ENCODE peak calls at places on chromosome 10, in eight cellular contexts. One of them, this sample, is unnamed.

GRCh38 chr10:33772370-33773331 is 438.2 kb upstream of the NRP1 start:
- DNase-seq in uterus: peak; percentile 21
- DNase-seq in esophagus squamous epithelium: no peak
- DNase-seq in endothelial cell of umbilical vein: peak; percentile 55
- DNase-seq in lower leg skin: no peak
- DNase-seq in thyroid gland: peak; percentile 5
- DNase-seq in A549: no peak
- DNase-seq in GM12892: no peak
- DNase-seq in this sample: no peak

GRCh38 chr10:26269754-26270153 is 53.2 kb downstream of the GAD2 start:
- DNase-seq in GM12892: no peak
- DNase-seq in uterus: no peak
- DNase-seq in endothelial cell of umbilical vein: no peak
- DNase-seq in A549: peak; percentile 43
- DNase-seq in esophagus squamous epithelium: no peak
- DNase-seq in thyroid gland: no peak
- DNase-seq in lower leg skin: no peak
- DNase-seq in this sample: no peak

GRCh38 chr10:4549254-4549653 is 276.8 kb upstream of the AKR1E2 start:
- DNase-seq in GM12892: no peak
- DNase-seq in thyroid gland: no peak
- DNase-seq in uterus: no peak
- DNase-seq in endothelial cell of umbilical vein: no peak
- DNase-seq in esophagus squamous epithelium: no peak
- DNase-seq in lower leg skin: no peak
- DNase-seq in A549: no peak
- DNase-seq in this sample: no peak

GRCh38 chr10:110885932-110886674 is 14.4 kb downstream of the PDCD4 start:
- DNase-seq in A549: no peak
- DNase-seq in thyroid gland: no peak
- DNase-seq in lower leg skin: no peak
- DNase-seq in uterus: no peak
- DNase-seq in endothelial cell of umbilical vein: no peak
- DNase-seq in GM12892: no peak
- DNase-seq in esophagus squamous epithelium: no peak
- DNase-seq in this sample: no peak

GRCh38 chr10:93074137-93074596 is 474 bp downstream of the CYP26A1 start:
- DNase-seq in endothelial cell of umbilical vein: no peak
- DNase-seq in A549: peak; percentile 61
- DNase-seq in uterus: no peak
- DNase-seq in esophagus squamous epithelium: no peak
- DNase-seq in thyroid gland: no peak
- DNase-seq in GM12892: peak; percentile 33
- DNase-seq in lower leg skin: peak; percentile 76
- DNase-seq in this sample: no peak

GRCh38 chr10:100791254-100792058 is 46.1 kb downstream of the PAX2 start:
- DNase-seq in thyroid gland: peak; percentile 42
- DNase-seq in esophagus squamous epithelium: no peak
- DNase-seq in A549: no peak
- DNase-seq in GM12892: no peak
- DNase-seq in endothelial cell of umbilical vein: no peak
- DNase-seq in lower leg skin: no peak
- DNase-seq in uterus: no peak
- DNase-seq in this sample: no peak

GRCh38 chr10:30227481-30227880 is 121.6 kb downstream of the MTPAP start:
- DNase-seq in thyroid gland: no peak
- DNase-seq in endothelial cell of umbilical vein: no peak
- DNase-seq in esophagus squamous epithelium: no peak
- DNase-seq in lower leg skin: no peak
- DNase-seq in GM12892: no peak
- DNase-seq in A549: no peak
- DNase-seq in uterus: no peak
- DNase-seq in this sample: no peak

GRCh38 chr10:34780818-34781380 is 34.2 kb downstream of the PARD3 start:
- DNase-seq in GM12892: peak; percentile 24
- DNase-seq in endothelial cell of umbilical vein: peak; percentile 73
- DNase-seq in thyroid gland: no peak
- DNase-seq in lower leg skin: no peak
- DNase-seq in esophagus squamous epithelium: no peak
- DNase-seq in A549: no peak
- DNase-seq in uterus: peak; percentile 75
- DNase-seq in this sample: no peak

GRCh38 chr10:107434854-107435253 is 270.3 kb upstream of the SORCS1 start:
- DNase-seq in thyroid gland: no peak
- DNase-seq in uterus: no peak
- DNase-seq in lower leg skin: no peak
- DNase-seq in endothelial cell of umbilical vein: no peak
- DNase-seq in GM12892: no peak
- DNase-seq in A549: no peak
- DNase-seq in esophagus squamous epithelium: no peak
- DNase-seq in this sample: no peak

GRCh38 chr10:106506509-106507265 is 657.8 kb downstream of the SORCS1 start:
- DNase-seq in esophagus squamous epithelium: no peak
- DNase-seq in endothelial cell of umbilical vein: no peak
- DNase-seq in lower leg skin: no peak
- DNase-seq in A549: no peak
- DNase-seq in thyroid gland: no peak
- DNase-seq in uterus: no peak
- DNase-seq in GM12892: no peak
- DNase-seq in this sample: no peak

GRCh38 chr10:87090779-87091178 is 3.9 kb downstream of the GLUD1 start:
- DNase-seq in endothelial cell of umbilical vein: peak; percentile 21
- DNase-seq in esophagus squamous epithelium: no peak
- DNase-seq in uterus: no peak
- DNase-seq in thyroid gland: no peak
- DNase-seq in GM12892: no peak
- DNase-seq in A549: no peak
- DNase-seq in lower leg skin: no peak
- DNase-seq in this sample: no peak

GRCh38 chr10:15038416-15038815 is 5.3 kb upstream of the OLAH start:
- DNase-seq in endothelial cell of umbilical vein: no peak
- DNase-seq in lower leg skin: no peak
- DNase-seq in GM12892: no peak
- DNase-seq in thyroid gland: no peak
- DNase-seq in A549: no peak
- DNase-seq in esophagus squamous epithelium: no peak
- DNase-seq in uterus: no peak
- DNase-seq in this sample: no peak

GRCh38 chr10:104028146-104028545 is 57.5 kb downstream of the COL17A1 start:
- DNase-seq in esophagus squamous epithelium: no peak
- DNase-seq in endothelial cell of umbilical vein: no peak
- DNase-seq in GM12892: no peak
- DNase-seq in A549: peak; percentile 58
- DNase-seq in thyroid gland: no peak
- DNase-seq in lower leg skin: no peak
- DNase-seq in uterus: no peak
- DNase-seq in this sample: no peak

GRCh38 chr10:91788527-91788926 is 9.7 kb upstream of the TNKS2 start:
- DNase-seq in thyroid gland: no peak
- DNase-seq in uterus: no peak
- DNase-seq in lower leg skin: no peak
- DNase-seq in A549: no peak
- DNase-seq in GM12892: no peak
- DNase-seq in endothelial cell of umbilical vein: no peak
- DNase-seq in esophagus squamous epithelium: no peak
- DNase-seq in this sample: no peak

GRCh38 chr10:52673468-52673867 is 99.1 kb downstream of the MBL2 start:
- DNase-seq in uterus: no peak
- DNase-seq in esophagus squamous epithelium: no peak
- DNase-seq in A549: no peak
- DNase-seq in GM12892: no peak
- DNase-seq in thyroid gland: no peak
- DNase-seq in lower leg skin: no peak
- DNase-seq in endothelial cell of umbilical vein: no peak
- DNase-seq in this sample: no peak

GRCh38 chr10:102384053-102384452 is 11.5 kb upstream of the NFKB2 start:
- DNase-seq in endothelial cell of umbilical vein: no peak
- DNase-seq in esophagus squamous epithelium: no peak
- DNase-seq in uterus: no peak
- DNase-seq in GM12892: no peak
- DNase-seq in A549: no peak
- DNase-seq in lower leg skin: no peak
- DNase-seq in thyroid gland: no peak
- DNase-seq in this sample: peak; percentile 11

GRCh38 chr10:71083457-71083975 is 128.9 kb upstream of the UNC5B start:
- DNase-seq in thyroid gland: no peak
- DNase-seq in GM12892: no peak
- DNase-seq in A549: no peak
- DNase-seq in endothelial cell of umbilical vein: no peak
- DNase-seq in esophagus squamous epithelium: no peak
- DNase-seq in lower leg skin: peak; percentile 71
- DNase-seq in uterus: no peak
- DNase-seq in this sample: no peak

GRCh38 chr10:42691361-42692120 is 53.2 kb upstream of the ZNF33B start:
- DNase-seq in GM12892: no peak
- DNase-seq in endothelial cell of umbilical vein: no peak
- DNase-seq in uterus: no peak
- DNase-seq in A549: no peak
- DNase-seq in esophagus squamous epithelium: no peak
- DNase-seq in thyroid gland: no peak
- DNase-seq in lower leg skin: no peak
- DNase-seq in this sample: no peak

GRCh38 chr10:91635401-91636400 is 2.8 kb upstream of the PPP1R3C start:
- DNase-seq in uterus: peak; percentile 64
- DNase-seq in esophagus squamous epithelium: no peak
- DNase-seq in lower leg skin: no peak
- DNase-seq in endothelial cell of umbilical vein: peak; percentile 82
- DNase-seq in GM12892: no peak
- DNase-seq in A549: peak; percentile 52
- DNase-seq in thyroid gland: peak; percentile 58
- DNase-seq in this sample: peak; percentile 65

GRCh38 chr10:3482200-3482993 is 302.6 kb downstream of the KLF6 start:
- DNase-seq in GM12892: no peak
- DNase-seq in esophagus squamous epithelium: no peak
- DNase-seq in A549: no peak
- DNase-seq in thyroid gland: peak; percentile 70
- DNase-seq in lower leg skin: peak; percentile 91
- DNase-seq in endothelial cell of umbilical vein: peak; percentile 94
- DNase-seq in uterus: peak; percentile 61
- DNase-seq in this sample: peak; percentile 65
- TF ChIP-seq POLR2A in GM12892: no peak
- TF ChIP-seq POLR2A in esophagus squamous epithelium: no peak
- TF ChIP-seq POLR2A in A549: no peak
- TF ChIP-seq POLR2A in thyroid gland: no peak
- TF ChIP-seq POLR2A in lower leg skin: no peak
- TF ChIP-seq POLR2A in endothelial cell of umbilical vein: no peak
- TF ChIP-seq POLR2A in uterus: peak; percentile 58
- TF ChIP-seq POLR2A in this sample: no peak

GRCh38 chr10:61942997-61943457 is 41.5 kb downstream of the ARID5B start:
- DNase-seq in endothelial cell of umbilical vein: peak; percentile 61
- DNase-seq in uterus: no peak
- DNase-seq in lower leg skin: no peak
- DNase-seq in A549: no peak
- DNase-seq in thyroid gland: no peak
- DNase-seq in esophagus squamous epithelium: no peak
- DNase-seq in GM12892: no peak
- DNase-seq in this sample: no peak

GRCh38 chr10:61937631-61938284 is 36.3 kb downstream of the ARID5B start:
- DNase-seq in endothelial cell of umbilical vein: peak; percentile 79
- DNase-seq in GM12892: no peak
- DNase-seq in A549: no peak
- DNase-seq in thyroid gland: no peak
- DNase-seq in lower leg skin: no peak
- DNase-seq in uterus: no peak
- DNase-seq in esophagus squamous epithelium: no peak
- DNase-seq in this sample: no peak

GRCh38 chr10:61941202-61941651 is 39.7 kb downstream of the ARID5B start:
- DNase-seq in esophagus squamous epithelium: no peak
- DNase-seq in uterus: no peak
- DNase-seq in lower leg skin: no peak
- DNase-seq in thyroid gland: no peak
- DNase-seq in endothelial cell of umbilical vein: no peak
- DNase-seq in GM12892: no peak
- DNase-seq in A549: no peak
- DNase-seq in this sample: no peak

GRCh38 chr10:61936770-61937169 is 35.3 kb downstream of the ARID5B start:
- DNase-seq in A549: no peak
- DNase-seq in GM12892: no peak
- DNase-seq in uterus: no peak
- DNase-seq in lower leg skin: no peak
- DNase-seq in thyroid gland: no peak
- DNase-seq in esophagus squamous epithelium: no peak
- DNase-seq in endothelial cell of umbilical vein: no peak
- DNase-seq in this sample: no peak

DNA sequence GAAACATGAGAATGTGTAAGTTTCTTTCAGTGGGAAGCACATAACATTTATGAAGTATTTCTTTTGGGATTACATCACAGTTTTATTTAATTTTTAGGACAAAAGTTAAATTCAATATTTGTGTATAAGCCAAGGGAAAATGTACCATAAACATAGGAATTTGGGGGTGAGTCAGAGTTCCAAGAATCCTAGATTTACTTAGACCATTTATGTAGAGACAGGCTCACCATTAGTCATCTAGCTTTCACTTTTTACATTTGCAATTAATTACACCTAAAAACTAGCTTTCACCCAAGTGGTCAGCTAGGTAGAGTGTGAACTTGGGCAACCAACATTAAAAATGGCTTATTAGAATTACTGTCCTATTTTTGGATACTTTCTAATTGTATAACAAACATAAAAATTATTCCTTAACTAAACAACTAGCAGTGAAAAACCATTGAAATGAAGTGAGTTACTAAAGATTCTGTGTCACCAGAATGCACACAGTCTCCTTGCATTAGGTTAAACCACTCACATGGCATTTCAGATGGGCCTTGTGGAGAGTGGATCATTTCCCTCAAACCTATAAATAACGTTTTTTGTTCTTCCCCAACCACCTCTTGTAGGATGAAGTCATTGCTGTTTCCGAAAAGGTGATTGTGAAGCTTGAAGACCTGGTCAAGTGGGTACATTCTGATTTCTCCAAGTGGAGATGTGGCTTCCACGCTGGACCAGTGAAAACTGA is 38.2 kb downstream of the ARID5B start:
- DNase-seq in GM12892: no peak
- DNase-seq in uterus: no peak
- DNase-seq in lower leg skin: no peak
- DNase-seq in esophagus squamous epithelium: no peak
- DNase-seq in endothelial cell of umbilical vein: peak; percentile 63
- DNase-seq in thyroid gland: no peak
- DNase-seq in A549: no peak
- DNase-seq in this sample: no peak
- TF ChIP-seq POLR2A in GM12892: peak; percentile 48
- TF ChIP-seq POLR2A in uterus: no peak
- TF ChIP-seq POLR2A in lower leg skin: no peak
- TF ChIP-seq POLR2A in esophagus squamous epithelium: no peak
- TF ChIP-seq POLR2A in endothelial cell of umbilical vein: no peak
- TF ChIP-seq POLR2A in thyroid gland: no peak
- TF ChIP-seq POLR2A in A549: no peak
- TF ChIP-seq POLR2A in this sample: no peak

GRCh38 chr10:89053555-89053954 is 63.0 kb downstream of the FAS start:
- DNase-seq in endothelial cell of umbilical vein: no peak
- DNase-seq in esophagus squamous epithelium: no peak
- DNase-seq in A549: no peak
- DNase-seq in GM12892: no peak
- DNase-seq in uterus: no peak
- DNase-seq in thyroid gland: no peak
- DNase-seq in lower leg skin: no peak
- DNase-seq in this sample: no peak
- TF ChIP-seq POLR2A in endothelial cell of umbilical vein: no peak
- TF ChIP-seq POLR2A in esophagus squamous epithelium: no peak
- TF ChIP-seq POLR2A in A549: no peak
- TF ChIP-seq POLR2A in GM12892: no peak
- TF ChIP-seq POLR2A in uterus: no peak
- TF ChIP-seq POLR2A in thyroid gland: no peak
- TF ChIP-seq POLR2A in lower leg skin: no peak
- TF ChIP-seq POLR2A in this sample: no peak

GRCh38 chr10:116613486-116613885 is 7.3 kb upstream of the PNLIPRP2 start:
- DNase-seq in A549: no peak
- DNase-seq in esophagus squamous epithelium: no peak
- DNase-seq in uterus: no peak
- DNase-seq in thyroid gland: no peak
- DNase-seq in GM12892: no peak
- DNase-seq in endothelial cell of umbilical vein: no peak
- DNase-seq in lower leg skin: peak; percentile 56
- DNase-seq in this sample: no peak
- TF ChIP-seq POLR2A in A549: no peak
- TF ChIP-seq POLR2A in esophagus squamous epithelium: no peak
- TF ChIP-seq POLR2A in uterus: no peak
- TF ChIP-seq POLR2A in thyroid gland: no peak
- TF ChIP-seq POLR2A in GM12892: no peak
- TF ChIP-seq POLR2A in endothelial cell of umbilical vein: no peak
- TF ChIP-seq POLR2A in lower leg skin: no peak
- TF ChIP-seq POLR2A in this sample: no peak